ENCODE peak calls at places on chromosomes 6 and 20, in ten cellular contexts. Z is A172; U is activated CD4-positive, alpha-beta T cell treated with anti-CD3 and anti-CD28 coated beads, Interleukin-2, amount 10 ng/mL, durations not matched to agents 7 days and 5 days; Y is A549; A is stimulated activated CD8-positive, alpha-beta memory T cell treated with anti-CD3 and anti-CD28 coated beads, Interleukin-4, amount 100 ng/mL, for 24 hours; S is astrocyte of the spinal cord; P is dermis microvascular lymphatic vessel endothelial cell; V is MM.1S; W is occipital lobe; X is lower leg skin. H is an unnamed sample.

GRCh38 chr6:37171970-37172812 is 2.2 kb downstream of the PIM1 start:
- DNase-seq in Z (peak), U (peak), Y (peak), A (peak), S (peak), P (peak), V (peak), W (peak), X (peak), H (peak)

GRCh38 chr6:106128981-106129761 is 43.0 kb downstream of the PRDM1 start:
- DNase-seq in Z (peak), U (no peak), Y (peak), A (no peak), S (peak), P (no peak), V (peak), W (no peak), X (no peak), H (no peak)

GRCh38 chr20:62396367-62397239 is 9.7 kb downstream of the RPS21 start:
- DNase-seq in Z (no peak), U (no peak), Y (no peak), A (no peak), S (no peak), P (no peak), V (no peak), W (no peak), X (no peak), H (no peak)

GRCh38 chr6:52994789-52995078 is 350 bp downstream of the GSTA4 start:
- DNase-seq in Z (no peak), U (peak), Y (no peak), A (peak), S (no peak), P (no peak), V (no peak), W (no peak), X (no peak), H (no peak)

GRCh38 chr6:2914318-2914660 is 11.2 kb upstream of the SERPINB9 start:
- DNase-seq in Z (no peak), U (no peak), Y (no peak), A (no peak), S (no peak), P (no peak), V (no peak), W (no peak), X (no peak), H (no peak)

GRCh38 chr6:154661751-154662150 is 71.5 kb upstream of the SCAF8 start:
- DNase-seq in Z (no peak), U (no peak), Y (no peak), A (no peak), S (no peak), P (peak), V (no peak), W (no peak), X (no peak), H (no peak)

GRCh38 chr6:78835817-78836216 is 31.5 kb upstream of the IRAK1BP1 start:
- DNase-seq in Z (peak), U (no peak), Y (no peak), A (no peak), S (no peak), P (peak), V (peak), W (no peak), X (no peak), H (no peak)

GRCh38 chr6:17624396-17624795 is 24.3 kb downstream of the FAM8A1 start:
- DNase-seq in Z (no peak), U (no peak), Y (no peak), A (no peak), S (no peak), P (no peak), V (no peak), W (no peak), X (no peak), H (no peak)

GRCh38 chr20:7989379-7989778 is 30.2 kb downstream of the TMX4 start:
- DNase-seq in Z (no peak), U (no peak), Y (no peak), A (no peak), S (no peak), P (no peak), V (no peak), W (no peak), X (no peak), H (no peak)

GRCh38 chr20:10513931-10514575 is 78.9 kb downstream of the SLX4IP start:
- DNase-seq in Z (no peak), U (no peak), Y (no peak), A (no peak), S (no peak), P (no peak), V (no peak), W (no peak), X (no peak), H (no peak)

GRCh38 chr20:57985278-57985677 is 243.2 kb downstream of the ANKRD60 start:
- DNase-seq in Z (no peak), U (no peak), Y (no peak), A (no peak), S (no peak), P (no peak), V (no peak), W (no peak), X (no peak), H (no peak)

GRCh38 chr20:24952376-24953203 is 3.5 kb downstream of the CST7 start:
- DNase-seq in Z (no peak), U (peak), Y (no peak), A (no peak), S (no peak), P (no peak), V (no peak), W (no peak), X (no peak), H (no peak)

GRCh38 chr20:32034581-32035397 is 17.3 kb upstream of the HCK start:
- DNase-seq in Z (no peak), U (no peak), Y (no peak), A (no peak), S (no peak), P (no peak), V (no peak), W (no peak), X (no peak), H (no peak)

GRCh38 chr20:42051935-42052334 is 433.8 kb upstream of the CHD6 start:
- DNase-seq in Z (no peak), U (no peak), Y (no peak), A (no peak), S (no peak), P (no peak), V (no peak), W (no peak), X (no peak), H (no peak)

GRCh38 chr20:47502271-47502730 is 614 bp downstream of the NCOA3 start:
- DNase-seq in Z (peak), U (peak), Y (no peak), A (no peak), S (peak), P (no peak), V (peak), W (no peak), X (no peak), H (no peak)

GRCh38 chr6:95670011-95670463 is 92.7 kb downstream of the MANEA start:
- DNase-seq in Z (no peak), U (no peak), Y (no peak), A (no peak), S (no peak), P (no peak), V (no peak), W (no peak), X (no peak), H (no peak)

GRCh38 chr20:45082468-45082867 is 18.5 kb downstream of the KCNS1 start:
- DNase-seq in Z (no peak), U (no peak), Y (no peak), A (no peak), S (no peak), P (no peak), V (no peak), W (no peak), X (no peak), H (no peak)

GRCh38 chr6:90885611-90886056 is 298.8 kb upstream of the MAP3K7 start:
- DNase-seq in Z (no peak), U (no peak), Y (no peak), A (no peak), S (peak), P (no peak), V (no peak), W (no peak), X (no peak), H (no peak)

GRCh38 chr6:53494076-53494475 is 50.8 kb downstream of the GCLC start:
- DNase-seq in Z (no peak), U (no peak), Y (no peak), A (no peak), S (no peak), P (no peak), V (no peak), W (no peak), X (no peak), H (no peak)

GRCh38 chr6:142165227-142165626 is 18.2 kb downstream of the VTA1 start:
- DNase-seq in Z (no peak), U (no peak), Y (no peak), A (no peak), S (no peak), P (no peak), V (no peak), W (no peak), X (no peak), H (no peak)

GRCh38 chr6:142900467-142900961 is 44.5 kb downstream of the HIVEP2 start:
- DNase-seq in Z (no peak), U (peak), Y (no peak), A (no peak), S (peak), P (no peak), V (no peak), W (no peak), X (no peak), H (no peak)

GRCh38 chr6:122389704-122390103 is 9.7 kb upstream of the HSF2 start:
- DNase-seq in Z (no peak), U (no peak), Y (no peak), A (no peak), S (no peak), P (no peak), V (no peak), W (no peak), X (no peak), H (no peak)

GRCh38 chr6:45265246-45265645 is 62.9 kb upstream of the RUNX2 start:
- DNase-seq in Z (no peak), U (no peak), Y (no peak), A (no peak), S (no peak), P (no peak), V (no peak), W (no peak), X (no peak), H (no peak)

GRCh38 chr6:122184260-122184934 is 215.1 kb upstream of the HSF2 start:
- DNase-seq in Z (no peak), U (no peak), Y (peak), A (no peak), S (peak), P (peak), V (no peak), W (no peak), X (no peak), H (no peak)

GRCh38 chr6:74814440-74814839 is 391.4 kb downstream of the COL12A1 start:
- DNase-seq in Z (no peak), U (no peak), Y (no peak), A (no peak), S (no peak), P (no peak), V (no peak), W (peak), X (no peak), H (no peak)

GRCh38 chr6:167898673-167899311 is 72.1 kb downstream of the AFDN start:
- DNase-seq in Z (peak), U (no peak), Y (peak), A (no peak), S (peak), P (peak), V (peak), W (no peak), X (no peak), H (no peak)

GRCh38 chr6:138371720-138372119 is 6.0 kb upstream of the SMIM28 start:
- DNase-seq in Z (no peak), U (no peak), Y (peak), A (no peak), S (no peak), P (no peak), V (no peak), W (no peak), X (no peak), H (no peak)

GRCh38 chr6:33779305-33779704 is 9.6 kb downstream of the LEMD2 start:
- DNase-seq in Z (no peak), U (no peak), Y (no peak), A (no peak), S (no peak), P (no peak), V (no peak), W (no peak), X (no peak), H (no peak)

GRCh38 chr6:126054802-126055201 is 68.5 kb downstream of the TRMT11 start:
- DNase-seq in Z (no peak), U (no peak), Y (no peak), A (no peak), S (no peak), P (no peak), V (no peak), W (no peak), X (no peak), H (no peak)

GRCh38 chr6:57038906-57039305 is 7.6 kb upstream of the KIAA1586 start:
- DNase-seq in Z (no peak), U (no peak), Y (no peak), A (no peak), S (no peak), P (no peak), V (no peak), W (no peak), X (no peak), H (no peak)

GRCh38 chr20:46959081-46959692 is 64.5 kb downstream of the EYA2 start:
- DNase-seq in Z (peak), U (no peak), Y (peak), A (no peak), S (peak), P (no peak), V (no peak), W (no peak), X (no peak), H (no peak)

GRCh38 chr6:90516074-90516660 is 70.7 kb downstream of the MAP3K7 start:
- DNase-seq in Z (no peak), U (no peak), Y (no peak), A (no peak), S (no peak), P (no peak), V (no peak), W (no peak), X (no peak), H (no peak)

GRCh38 chr6:117142145-117142544 is 123.2 kb upstream of the VGLL2 start:
- DNase-seq in Z (no peak), U (no peak), Y (no peak), A (no peak), S (no peak), P (no peak), V (no peak), W (no peak), X (no peak), H (no peak)

GRCh38 chr6:79186564-79186963 is 47.9 kb downstream of the HMGN3 start:
- DNase-seq in Z (no peak), U (no peak), Y (no peak), A (no peak), S (no peak), P (no peak), V (no peak), W (no peak), X (no peak), H (no peak)

GRCh38 chr20:61066541-61066940 is 185.5 kb upstream of the CDH4 start:
- DNase-seq in Z (no peak), U (no peak), Y (no peak), A (no peak), S (no peak), P (no peak), V (no peak), W (no peak), X (no peak), H (no peak)

H was measured in activated naive CD8-positive, alpha-beta T cell treated with anti-CD3 and anti-CD28 coated beads, Interleukin-2, amount 50 U/mL, for 16 hours.